ENCODE peak calls at places on chromosomes 2 and 18, in ten cellular contexts. S, T, Z, V, U, X, C, G, H and D are unnamed samples.

GRCh38 chr2:21103274-21103891 is 20.4 kb upstream of the TDRD15 start:
- DNase-seq in H (no peak), T (no peak), Z (no peak), C (no peak), S (no peak), U (no peak), V (no peak), G (no peak), X (no peak), D (no peak)

GRCh38 chr2:119755906-119756305 is 3.8 kb upstream of the PTPN4 start:
- DNase-seq in X (no peak), H (no peak), V (no peak), T (no peak), C (no peak), S (no peak), G (no peak), U (no peak), Z (no peak), D (no peak)

GRCh38 chr2:233329489-233330135 is 22.0 kb downstream of the SAG start:
- DNase-seq in H (peak), V (peak), G (no peak), T (no peak), X (no peak), C (no peak), Z (no peak), S (no peak), U (no peak), D (no peak)

GRCh38 chr18:63150942-63151421 is 168.6 kb downstream of the BCL2 start:
- DNase-seq in Z (no peak), S (no peak), C (no peak), T (no peak), H (no peak), V (no peak), X (peak), U (no peak), G (no peak), D (peak)

GRCh38 chr2:161432107-161432506 is 16.0 kb downstream of the TBR1 start:
- DNase-seq in X (no peak), V (no peak), H (no peak), Z (no peak), S (no peak), T (no peak), G (no peak), U (no peak), C (no peak), D (no peak)

GRCh38 chr2:191023235-191023679 is 9.3 kb upstream of the STAT1 start:
- DNase-seq in G (peak), T (no peak), U (no peak), H (no peak), Z (no peak), V (no peak), X (no peak), S (no peak), C (no peak), D (no peak)

GRCh38 chr18:27808678-27809077 is 368.3 kb downstream of the CDH2 start:
- DNase-seq in V (peak), T (no peak), X (no peak), S (no peak), G (no peak), C (no peak), H (no peak), Z (no peak), U (no peak), D (no peak)

GRCh38 chr2:150003539-150003938 is 416.0 kb upstream of the MMADHC start:
- DNase-seq in U (no peak), S (no peak), V (no peak), X (no peak), G (no peak), H (no peak), C (no peak), Z (no peak), T (no peak), D (no peak)

GRCh38 chr2:8543065-8543411 is 138.8 kb upstream of the ID2 start:
- DNase-seq in H (peak), V (no peak), S (no peak), U (no peak), T (peak), G (no peak), Z (peak), X (no peak), C (no peak), D (no peak)

GRCh38 chr18:78630356-78630755 is 349.3 kb upstream of the SALL3 start:
- DNase-seq in C (no peak), G (no peak), X (no peak), V (no peak), T (no peak), Z (no peak), H (no peak), S (no peak), U (peak), D (no peak)

GRCh38 chr18:73842795-73843394 is 304.7 kb downstream of the FBXO15 start:
- DNase-seq in U (no peak), H (no peak), G (peak), Z (no peak), X (peak), V (peak), T (no peak), C (no peak), S (peak), D (peak)

GRCh38 chr2:30276455-30276911 is 45.1 kb downstream of the LBH start:
- DNase-seq in S (no peak), U (peak), X (no peak), V (no peak), T (no peak), C (no peak), H (no peak), G (no peak), Z (no peak), D (peak)

GRCh38 chr2:100262555-100263320 is 59.6 kb downstream of the LONRF2 start:
- DNase-seq in H (no peak), G (peak), V (peak), C (no peak), U (peak), T (peak), X (peak), Z (peak), S (peak), D (peak)

GRCh38 chr2:230713331-230714121 is 884 bp downstream of the CAB39 start:
- DNase-seq in H (peak), X (peak), V (peak), T (peak), S (no peak), C (no peak), Z (peak), G (peak), U (peak), D (peak)

GRCh38 chr2:37672104-37672869 is 845 bp upstream of the CDC42EP3 start:
- DNase-seq in T (peak), Z (peak), U (peak), X (peak), H (peak), C (peak), V (peak), S (peak), G (peak), D (peak)

GRCh38 chr2:238560234-238560633 is 133.5 kb downstream of the ASB1 start:
- DNase-seq in T (no peak), U (no peak), S (no peak), Z (no peak), V (no peak), G (no peak), H (peak), X (peak), C (no peak), D (no peak)

GRCh38 chr18:2997846-2998599 is 14.9 kb downstream of the LPIN2 start:
- DNase-seq in Z (no peak), V (peak), C (no peak), T (no peak), U (no peak), S (no peak), G (no peak), H (no peak), X (no peak), D (peak)

GRCh38 chr2:1055014-1055595 is 104.5 kb downstream of the SNTG2 start:
- DNase-seq in V (peak), X (no peak), U (no peak), G (no peak), H (no peak), C (peak), T (no peak), Z (no peak), S (peak), D (no peak)

GRCh38 chr18:27921392-27921791 is 255.5 kb downstream of the CDH2 start:
- DNase-seq in X (no peak), H (no peak), Z (no peak), T (no peak), S (no peak), C (no peak), G (no peak), V (no peak), U (no peak), D (no peak)

GRCh38 chr2:152550386-152550785 is 166.9 kb downstream of the PRPF40A start:
- DNase-seq in H (no peak), C (no peak), S (no peak), T (peak), G (no peak), U (no peak), V (no peak), Z (no peak), X (no peak), D (no peak)

GRCh38 chr2:121710470-121711170 is 26.1 kb downstream of the NIFK start:
- DNase-seq in X (no peak), S (no peak), Z (no peak), C (no peak), V (no peak), T (no peak), H (no peak), G (no peak), U (no peak), D (no peak)

GRCh38 chr2:54392925-54393324 is 63.2 kb upstream of the SPTBN1 start:
- DNase-seq in G (no peak), H (no peak), U (no peak), V (no peak), T (no peak), Z (no peak), X (no peak), S (no peak), C (no peak), D (no peak)

GRCh38 chr2:11412449-11412810 is 53.5 kb downstream of the E2F6 start:
- DNase-seq in G (no peak), S (no peak), T (no peak), Z (no peak), H (no peak), V (no peak), C (no peak), X (no peak), U (no peak), D (no peak)

GRCh38 chr2:212421571-212422334 is 116.8 kb downstream of the ERBB4 start:
- DNase-seq in G (no peak), Z (no peak), U (no peak), V (peak), H (no peak), X (no peak), C (peak), T (no peak), S (peak), D (no peak)

GRCh38 chr2:51003345-51004192 is 28.4 kb downstream of the NRXN1 start:
- DNase-seq in V (peak), G (no peak), U (no peak), X (no peak), T (no peak), H (no peak), S (no peak), C (no peak), Z (no peak), D (no peak)

GRCh38 chr2:101823849-101824248 is 126.3 kb downstream of the MAP4K4 start:
- DNase-seq in G (no peak), Z (no peak), H (no peak), S (no peak), T (no peak), X (no peak), C (no peak), U (no peak), V (peak), D (no peak)

GRCh38 chr2:230956827-230957755 is 32.0 kb upstream of the GPR55 start:
- DNase-seq in H (no peak), X (peak), G (peak), C (no peak), T (no peak), Z (peak), U (no peak), S (peak), V (peak), D (peak)

GRCh38 chr2:71620116-71620515 is 166.8 kb downstream of the DYSF start:
- DNase-seq in X (no peak), C (no peak), U (peak), Z (no peak), H (no peak), T (no peak), G (no peak), V (no peak), S (no peak), D (no peak)

GRCh38 chr2:42032796-42033195 is 15.0 kb upstream of the PKDCC start:
- DNase-seq in S (no peak), T (no peak), H (no peak), U (no peak), Z (no peak), C (no peak), V (no peak), G (no peak), X (no peak), D (no peak)